ENCODE peak calls at places on chromosomes 7 and 10, in eight cellular contexts. A, Y, G, M, P, T, O and B are unnamed samples.

GRCh38 chr10:59536151-59536550 is 173.5 kb downstream of the SLC16A9 start:
- DNase-seq in Y (peak; percentile 86), T (no peak), M (no peak), O (peak; percentile 40), P (no peak), G (peak; percentile 83), A (no peak), B (no peak)

GRCh38 chr10:27341001-27341400 is 100.4 kb upstream of the ACBD5 start:
- DNase-seq in P (no peak), G (no peak), O (no peak), M (no peak), A (no peak), Y (no peak), T (no peak), B (no peak)

GRCh38 chr7:122532406-122533269 is 166.3 kb downstream of the RNF133 start:
- DNase-seq in T (no peak), P (no peak), Y (no peak), O (no peak), A (no peak), M (no peak), G (no peak), B (no peak)

GRCh38 chr7:22582860-22583640 is 83.1 kb upstream of the STEAP1B start:
- DNase-seq in Y (peak; percentile 95), T (no peak), G (peak; percentile 64), P (no peak), M (peak; percentile 69), A (peak; percentile 18), O (peak; percentile 80), B (no peak)

GRCh38 chr10:116521424-116522305 is 24.1 kb upstream of the PNLIP start:
- DNase-seq in M (no peak), P (no peak), T (no peak), Y (peak; percentile 14), G (peak; percentile 70), A (peak; percentile 53), O (peak; percentile 2), B (no peak)

GRCh38 chr7:155369-156000 is 36.9 kb upstream of the FAM20C start:
- DNase-seq in P (no peak), M (no peak), G (no peak), Y (no peak), T (no peak), O (no peak), A (no peak), B (no peak)

GRCh38 chr10:62454696-62455451 is 80.7 kb downstream of the ZNF365 start:
- DNase-seq in T (no peak), P (peak; percentile 66), M (no peak), G (peak; percentile 24), A (no peak), O (no peak), Y (peak; percentile 91), B (no peak)

GRCh38 chr7:147547252-147547897 is 1043.2 kb upstream of the C7orf33 start:
- DNase-seq in T (no peak), M (no peak), Y (no peak), P (no peak), A (peak; percentile 37), O (no peak), G (no peak), B (no peak)

GRCh38 chr7:98280791-98281756 is at the start of gene BRI3:
- DNase-seq in T (peak; percentile 89), Y (peak; percentile 59), P (peak; percentile 89), O (no peak), M (peak; percentile 94), G (peak; percentile 78), A (peak; percentile 96), B (peak; percentile 96)

GRCh38 chr7:40826419-40827216 is 691.8 kb downstream of the SUGCT start:
- DNase-seq in P (no peak), M (no peak), Y (peak; percentile 54), A (no peak), G (peak; percentile 20), T (no peak), O (peak; percentile 83), B (no peak)

GRCh38 chr10:11874568-11875182 is 51.5 kb downstream of the PROSER2 start:
- DNase-seq in Y (peak; percentile 22), G (peak; percentile 11), T (no peak), O (no peak), M (no peak), P (peak; percentile 67), A (peak; percentile 92), B (no peak)

GRCh38 chr7:124762611-124763143 is 2.9 kb downstream of the GPR37 start:
- DNase-seq in A (no peak), Y (no peak), G (no peak), O (no peak), M (no peak), T (no peak), P (peak; percentile 21), B (no peak)

GRCh38 chr10:43407148-43407575 is 1.8 kb downstream of the HNRNPF start:
- DNase-seq in T (peak; percentile 25), O (no peak), P (peak; percentile 62), Y (peak; percentile 22), M (peak; percentile 78), A (peak; percentile 76), G (peak; percentile 40), B (no peak)

GRCh38 chr10:43408710-43409384 is at the start of gene HNRNPF:
- DNase-seq in Y (peak; percentile 88), G (peak; percentile 89), P (peak; percentile 96), O (peak; percentile 79), A (peak; percentile 96), M (peak; percentile 96), T (peak; percentile 94), B (peak; percentile 75)

GRCh38 chr10:43407576-43408330 is 1.2 kb downstream of the HNRNPF start:
- DNase-seq in A (peak; percentile 89), T (peak; percentile 69), M (peak; percentile 97), Y (peak; percentile 85), O (peak; percentile 67), P (peak; percentile 91), G (peak; percentile 85), B (peak; percentile 95)

GRCh38 chr10:43409385-43410109 is 561 bp upstream of the HNRNPF start:
- DNase-seq in M (peak; percentile 82), O (no peak), A (no peak), T (peak; percentile 34), G (peak; percentile 22), Y (no peak), P (peak; percentile 42), B (no peak)

DNA sequence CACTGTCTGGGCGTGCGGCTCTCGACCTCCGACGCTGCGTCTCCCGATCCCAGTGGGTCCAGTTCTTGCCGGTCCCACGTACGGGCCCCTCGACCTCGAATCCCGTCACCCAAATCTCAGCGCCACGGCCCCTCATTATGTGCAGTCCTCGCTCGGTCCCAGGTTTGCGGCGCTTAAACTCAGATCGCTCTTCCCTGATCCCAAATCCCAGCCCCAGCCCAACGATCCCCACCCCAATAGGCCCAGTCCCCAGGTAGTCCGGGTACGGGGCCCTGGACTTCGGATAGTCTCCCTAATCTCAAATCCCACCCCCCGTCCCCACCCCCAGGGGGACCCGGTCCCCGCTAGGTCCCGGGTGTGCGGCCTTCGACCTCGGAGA is 666 bp downstream of the HNRNPF start:
- DNase-seq in G (no peak), T (no peak), Y (no peak), O (no peak), P (no peak), M (no peak), A (no peak), B (no peak)
- TF ChIP-seq CTCF in G (no peak), T (no peak), Y (no peak), O (no peak), P (no peak), M (no peak), A (no peak), B (no peak)

DNA sequence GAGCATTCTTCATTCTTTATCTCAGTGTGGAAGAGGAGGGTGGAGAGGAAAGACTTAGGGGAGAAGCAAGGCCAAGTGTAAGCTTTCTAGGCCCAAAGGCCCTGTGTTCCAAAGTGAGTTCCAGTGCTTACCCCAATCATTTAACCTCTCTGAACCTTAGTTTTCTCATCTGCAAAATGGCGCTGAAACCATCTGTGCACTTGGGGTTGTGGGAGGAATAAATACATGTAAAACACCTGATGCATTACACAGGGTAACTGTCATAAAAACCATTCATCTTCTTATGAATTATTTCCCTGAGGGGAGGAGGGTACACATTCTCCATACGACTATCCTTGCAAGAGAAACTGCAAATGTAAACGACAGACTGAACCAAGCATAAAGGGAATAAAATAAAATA is 19.0 kb downstream of the PIK3AP1 start:
- DNase-seq in P (no peak), Y (no peak), A (no peak), M (no peak), T (no peak), G (no peak), O (no peak), B (no peak)
- H3K4me3 ChIP-seq in P (no peak overlapping the region), Y (no peak overlapping the region), A (no peak overlapping the region), M (no peak overlapping the region), T (no peak overlapping the region), G (no peak overlapping the region), O (no peak overlapping the region), B (no peak overlapping the region)

DNA sequence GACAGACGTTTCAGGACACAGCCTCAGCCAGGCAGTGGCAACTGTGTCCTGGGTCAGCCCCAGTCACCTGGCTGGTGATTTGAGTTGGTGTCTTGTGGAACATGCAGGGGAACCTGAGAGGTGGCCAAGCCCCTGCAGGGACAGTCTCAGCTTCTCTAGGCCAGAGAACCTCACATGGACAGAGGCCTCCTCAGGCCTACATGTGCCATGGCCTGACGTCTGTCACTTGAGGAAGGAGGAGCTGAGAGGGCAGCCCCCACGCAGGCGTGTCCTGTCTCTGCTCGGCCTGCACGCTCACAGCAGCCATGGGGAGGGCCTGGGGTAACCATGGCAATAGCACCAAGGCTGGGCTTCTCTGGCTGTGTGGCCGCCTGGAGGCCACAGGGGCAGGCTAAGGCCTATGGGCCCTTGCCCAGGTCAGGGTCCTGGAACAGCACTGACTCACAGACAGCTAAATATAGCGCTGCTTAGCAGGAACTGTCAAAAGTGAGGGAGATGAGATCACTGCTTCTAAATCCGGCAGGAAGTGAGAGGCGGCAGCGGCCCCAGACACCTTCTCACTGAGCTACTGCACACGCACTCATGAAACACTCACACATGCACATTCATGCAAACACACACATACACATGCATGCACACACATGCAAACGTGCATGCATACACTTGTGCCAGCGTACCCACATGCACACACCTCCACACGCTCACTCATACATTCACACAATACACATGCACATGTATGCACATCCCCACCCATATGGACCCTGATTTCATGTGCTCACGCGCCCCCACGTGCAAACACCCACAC is 57.0 kb downstream of the YKT6 start:
- DNase-seq in A (peak; percentile 94), P (peak; percentile 62), Y (peak; percentile 84), M (peak; percentile 83), T (no peak), O (peak; percentile 57), G (peak; percentile 85), B (peak; percentile 84)
- TF ChIP-seq CTCF in A (no peak), P (no peak), Y (no peak), M (peak; percentile 13), T (no peak), O (no peak), G (no peak), B (no peak)

GRCh38 chr7:105830405-105831218 is 45.8 kb downstream of the ATXN7L1 start:
- DNase-seq in Y (peak; percentile 98), T (no peak), O (peak; percentile 94), G (peak; percentile 95), P (no peak), A (no peak), M (no peak), B (no peak)

GRCh38 chr7:105829681-105830322 is 46.6 kb downstream of the ATXN7L1 start:
- DNase-seq in G (no peak), P (no peak), O (no peak), Y (no peak), M (no peak), T (no peak), A (no peak), B (no peak)

GRCh38 chr7:105835441-105835840 is 41.0 kb downstream of the ATXN7L1 start:
- DNase-seq in A (no peak), T (no peak), M (no peak), O (no peak), Y (no peak), G (no peak), P (no peak), B (no peak)

GRCh38 chr7:105828141-105828540 is 48.3 kb downstream of the ATXN7L1 start:
- DNase-seq in O (no peak), Y (no peak), M (no peak), A (no peak), P (no peak), G (no peak), T (no peak), B (no peak)

GRCh38 chr7:105831824-105832535 is 44.4 kb downstream of the ATXN7L1 start:
- DNase-seq in A (no peak), M (no peak), G (no peak), Y (no peak), O (no peak), P (no peak), T (no peak), B (no peak)
- H3K4me3 ChIP-seq in A (no peak overlapping the region), M (no peak overlapping the region), G (no peak overlapping the region), Y (no peak overlapping the region), O (no peak overlapping the region), P (no peak overlapping the region), T (no peak overlapping the region), B (no peak overlapping the region)